ENCODE peak calls at places on chromosomes 12 and 14, in five cellular contexts. G is endodermal cell, N is right lobe of liver, B is tibial artery, U is H1. O is an unnamed sample.

GRCh38 chr14:79971330-79971729 is 240.0 kb downstream of the DIO2 start:
- DNase-seq in G (no peak), N (no peak), B (no peak), U (no peak), O (peak; percentile 52)

GRCh38 chr14:68691031-68691864 is 101.6 kb downstream of the ZFP36L1 start:
- DNase-seq in G (peak; percentile 82), N (no peak), B (peak; percentile 54), U (peak; percentile 70), O (no peak)

GRCh38 chr12:58364389-58365086 is 423.2 kb downstream of the ATP23 start:
- DNase-seq in G (no peak), N (no peak), B (no peak), U (no peak), O (no peak)

GRCh38 chr12:49865782-49866135 is 22.9 kb upstream of the BCDIN3D start:
- DNase-seq in G (peak; percentile 32), N (no peak), B (no peak), U (peak; percentile 24), O (no peak)

GRCh38 chr14:93759781-93760307 is 28.4 kb downstream of the PRIMA1 start:
- DNase-seq in G (no peak), N (peak; percentile 79), B (peak; percentile 96), U (no peak), O (peak; percentile 22)

GRCh38 chr12:53791735-53792326 is 40.1 kb upstream of the CISTR start:
- DNase-seq in G (peak; percentile 89), N (no peak), B (no peak), U (peak; percentile 78), O (no peak)

GRCh38 chr12:49369723-49370145 is 2.5 kb downstream of the SPATS2 start:
- DNase-seq in G (peak; percentile 76), N (no peak), B (no peak), U (no peak), O (no peak)

GRCh38 chr12:116802018-116802417 is 63.9 kb downstream of the RNFT2 start:
- DNase-seq in G (no peak), N (no peak), B (no peak), U (no peak), O (no peak)

GRCh38 chr14:93764211-93764659 is 24.1 kb downstream of the PRIMA1 start:
- DNase-seq in G (peak; percentile 60), N (no peak), B (peak; percentile 86), U (no peak), O (peak; percentile 10)

GRCh38 chr12:117182866-117183265 is 7.4 kb downstream of the FBXO21 start:
- DNase-seq in G (no peak), N (no peak), B (no peak), U (no peak), O (no peak)

GRCh38 chr12:122081108-122081696 is 2.6 kb downstream of the MLXIP start:
- DNase-seq in G (no peak), N (no peak), B (peak; percentile 65), U (no peak), O (no peak)

GRCh38 chr12:52521175-52521574 is 981 bp upstream of the KRT5 start:
- DNase-seq in G (peak; percentile 77), N (no peak), B (no peak), U (peak; percentile 45), O (no peak)

GRCh38 chr14:94113490-94113889 is 3.0 kb downstream of the IFI27 start:
- DNase-seq in G (peak; percentile 17), N (peak; percentile 77), B (no peak), U (no peak), O (no peak)

GRCh38 chr12:124621296-124621660 is 53.9 kb upstream of the NCOR2 start:
- DNase-seq in G (peak; percentile 85), N (no peak), B (peak; percentile 88), U (peak; percentile 65), O (no peak)

GRCh38 chr12:65892905-65893304 is 68.6 kb downstream of the HMGA2 start:
- DNase-seq in G (peak; percentile 54), N (no peak), B (no peak), U (no peak), O (no peak)

GRCh38 chr12:47900480-47901129 is 4.2 kb downstream of the VDR start:
- DNase-seq in G (peak; percentile 88), N (peak; percentile 44), B (no peak), U (no peak), O (peak; percentile 27)

GRCh38 chr14:103508930-103509329 is 13.7 kb downstream of the CKB start:
- DNase-seq in G (no peak), N (no peak), B (peak; percentile 34), U (no peak), O (no peak)

GRCh38 chr12:118342115-118342514 is 30.6 kb downstream of the TAOK3 start:
- DNase-seq in G (no peak), N (no peak), B (no peak), U (no peak), O (peak; percentile 61)

GRCh38 chr12:130948136-130948535 is 5.6 kb upstream of the ADGRD1 start:
- DNase-seq in G (peak; percentile 72), N (no peak), B (no peak), U (no peak), O (peak; percentile 6)

GRCh38 chr12:100142851-100143559 is at the start of gene BLTP3B:
- DNase-seq in G (peak; percentile 100), N (peak; percentile 95), B (peak; percentile 97), U (peak; percentile 92), O (peak; percentile 39)

GRCh38 chr14:73142216-73142615 is 5.9 kb downstream of the PSEN1 start:
- DNase-seq in G (no peak), N (no peak), B (no peak), U (no peak), O (no peak)

GRCh38 chr12:128947199-128947598 is 93.9 kb downstream of the GLT1D1 start:
- DNase-seq in G (peak; percentile 31), N (no peak), B (no peak), U (no peak), O (no peak)

GRCh38 chr12:52006726-52007157 is at the start of gene TAMALIN:
- DNase-seq in G (no peak), N (peak; percentile 77), B (peak; percentile 83), U (no peak), O (no peak)

GRCh38 chr14:69314327-69314726 is 54.4 kb downstream of the GALNT16 start:
- DNase-seq in G (peak; percentile 13), N (no peak), B (peak; percentile 41), U (no peak), O (no peak)

GRCh38 chr12:61023231-61023630 is 1237.0 kb upstream of the USP15 start:
- DNase-seq in G (no peak), N (no peak), B (no peak), U (no peak), O (no peak)

DNA sequence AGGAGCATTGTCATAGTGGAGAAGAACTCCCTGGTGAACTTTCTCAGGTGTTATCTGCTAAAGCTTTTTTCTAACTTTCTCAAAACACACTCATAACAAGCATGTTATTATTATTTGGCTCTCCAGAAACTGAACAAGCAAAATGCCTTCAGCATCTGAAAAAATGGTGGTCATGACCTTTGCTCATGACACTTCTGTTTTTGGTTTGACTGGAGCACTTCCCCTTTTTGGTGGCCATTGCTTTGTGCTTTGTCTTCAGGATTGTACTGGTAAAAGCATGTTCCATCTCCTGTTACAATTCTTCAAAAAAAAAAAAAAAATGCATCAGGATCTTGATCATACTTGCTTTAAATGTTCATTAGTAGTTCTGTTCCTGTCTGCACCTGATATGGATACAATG is 1241.6 kb upstream of the USP15 start:
- DNase-seq in G (no peak), N (no peak), B (no peak), U (no peak), O (no peak)
- TF ChIP-seq CTCF in G (no peak), N (no peak), B (no peak), U (no peak), O (no peak)

DNA sequence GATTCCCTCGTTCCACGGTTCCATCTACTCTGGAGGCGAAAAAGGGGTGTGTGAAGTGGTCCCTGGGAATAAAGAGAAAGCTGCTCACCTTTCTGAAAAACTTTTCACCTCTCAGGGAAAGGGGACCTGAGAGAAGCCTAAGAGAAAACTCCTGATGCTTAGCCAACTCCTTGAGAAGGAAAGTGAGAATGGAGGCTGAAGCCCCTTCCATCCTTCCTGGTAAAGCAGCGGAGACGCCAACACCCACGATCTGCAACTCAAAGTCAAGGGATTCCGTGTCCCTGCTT is 110.0 kb downstream of the ARF6 start:
- DNase-seq in G (no peak), N (no peak), B (no peak), U (no peak), O (no peak)
- H3K4me3 ChIP-seq in G (peak overlapping the region; percentile 67), N (peak overlapping the region; percentile 53), B (peak overlapping the region; percentile 56), U (no peak overlapping the region), O (no peak overlapping the region)

GRCh38 chr14:35825968-35826217 is 245 bp upstream of the BRMS1L start:
- DNase-seq in G (no peak), N (no peak), B (no peak), U (no peak), O (no peak)

GRCh38 chr14:35827678-35828472 is 1.7 kb downstream of the BRMS1L start:
- DNase-seq in G (no peak), N (no peak), B (no peak), U (no peak), O (no peak)

GRCh38 chr14:35829449-35829848 is 3.3 kb downstream of the BRMS1L start:
- DNase-seq in G (no peak), N (no peak), B (no peak), U (no peak), O (no peak)

GRCh38 chr14:35826952-35827416 is 846 bp downstream of the BRMS1L start:
- DNase-seq in G (no peak), N (no peak), B (no peak), U (no peak), O (no peak)

DNA sequence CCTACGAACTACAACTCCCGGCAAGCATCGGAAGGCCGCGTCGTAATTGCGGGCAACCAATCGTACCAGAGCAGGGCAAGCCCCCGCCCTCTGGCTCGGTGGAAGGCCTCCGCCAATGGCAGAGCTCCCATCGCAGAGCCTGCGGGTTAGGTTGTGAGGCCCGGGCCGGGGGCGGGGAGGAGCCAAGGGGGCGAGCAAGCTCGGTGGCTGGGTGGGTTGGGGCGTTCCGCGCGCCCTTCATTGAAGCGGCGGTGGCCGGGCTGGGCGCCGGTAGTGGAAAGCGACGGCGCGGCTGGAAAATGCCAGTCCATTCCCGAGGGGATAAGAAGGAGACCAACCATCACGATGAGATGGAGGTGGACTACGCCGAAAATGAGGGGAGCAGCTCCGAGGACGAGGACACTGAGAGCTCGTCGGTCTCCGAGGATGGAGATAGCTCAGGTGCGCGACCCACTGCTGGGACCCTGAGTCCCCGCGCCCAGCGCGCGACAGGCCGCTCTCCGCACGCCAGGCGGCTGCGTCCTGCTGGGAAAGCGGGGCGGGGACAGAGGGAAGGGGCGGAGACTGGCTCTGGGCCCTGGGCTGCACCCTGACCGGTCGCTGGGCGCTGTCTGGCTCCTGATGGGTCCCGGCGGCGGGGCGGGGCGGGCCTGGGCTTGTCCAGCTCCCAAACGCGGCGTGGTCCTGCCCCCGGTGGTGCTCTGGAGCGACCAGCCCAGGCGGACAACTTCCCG is at the start of gene BRMS1L:
- DNase-seq in G (peak; percentile 99), N (peak; percentile 99), B (peak; percentile 99), U (peak; percentile 96), O (peak; percentile 97)
- TF ChIP-seq CTCF in G (no peak), N (peak; percentile 6), B (peak; percentile 16), U (no peak), O (no peak)

GRCh38 chr12:97535582-97535981 is 73.0 kb downstream of the RMST start:
- DNase-seq in G (no peak), N (no peak), B (no peak), U (no peak), O (no peak)

GRCh38 chr12:97524812-97525211 is 62.2 kb downstream of the RMST start:
- DNase-seq in G (no peak), N (no peak), B (no peak), U (no peak), O (no peak)

DNA sequence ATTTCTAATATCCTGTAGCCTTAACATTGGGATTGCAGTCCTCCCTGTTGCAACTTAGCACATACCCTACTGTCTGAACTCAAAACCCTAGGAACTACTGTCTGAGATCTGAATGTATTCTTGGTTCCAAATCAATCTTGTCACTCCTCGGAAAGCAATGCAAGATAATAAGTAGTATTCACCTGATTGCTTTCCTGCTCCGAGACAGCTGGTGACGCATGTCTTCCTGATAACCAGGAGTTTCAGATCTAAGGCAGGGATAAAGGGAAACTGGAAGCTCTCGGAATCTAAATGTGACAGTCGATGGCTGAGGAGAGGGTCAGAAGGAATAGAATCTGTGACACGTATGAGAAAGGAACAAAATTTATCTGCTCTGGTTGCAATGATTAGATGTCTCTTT is 67.6 kb downstream of the RMST start:
- DNase-seq in G (no peak), N (no peak), B (no peak), U (no peak), O (no peak)
- H3K4me3 ChIP-seq in G (no peak overlapping the region), N (no peak overlapping the region), B (no peak overlapping the region), U (no peak overlapping the region), O (no peak overlapping the region)

O was measured in LNCaP clone FGC.